ENCODE peak calls at places on chromosomes 7 and 10, in nine cellular contexts. Z is RWPE2, G is lower lobe of right lung, D is MM.1S, A is adrenal gland, E is cardiac fibroblast, V is astrocyte of the cerebellum, L is fibroblast of the aortic adventitia, O is AG04450. N is an unnamed sample.

GRCh38 chr10:101258179-101258885 is 29.1 kb upstream of the LBX1 start:
- DNase-seq in Z (no peak), G (no peak), D (peak), A (no peak), E (peak), V (no peak), L (no peak), O (no peak), N (no peak)

GRCh38 chr7:332020-332517 is 42.1 kb downstream of the FOXL3 start:
- DNase-seq in Z (peak), G (no peak), D (no peak), A (no peak), E (no peak), V (no peak), L (no peak), O (no peak), N (no peak)

GRCh38 chr10:80356563-80356999 is at the start of the genes DYDC1 and DYDC2:
- DNase-seq in Z (peak), G (peak), D (peak), A (no peak), E (no peak), V (no peak), L (no peak), O (no peak), N (no peak)

GRCh38 chr10:1070939-1071338 is 14.8 kb downstream of the WDR37 start:
- DNase-seq in Z (no peak), G (no peak), D (no peak), A (no peak), E (peak), V (no peak), L (peak), O (no peak), N (no peak)

GRCh38 chr7:131620673-131621609 is 64.5 kb upstream of the PODXL start:
- DNase-seq in Z (no peak), G (no peak), D (no peak), A (no peak), E (no peak), V (peak), L (no peak), O (no peak), N (no peak)

GRCh38 chr7:149771199-149771636 is 2.2 kb downstream of the ZNF467 start:
- DNase-seq in Z (no peak), G (no peak), D (no peak), A (no peak), E (no peak), V (no peak), L (no peak), O (no peak), N (no peak)

GRCh38 chr7:50805425-50806130 is 22.9 kb upstream of the GRB10 start:
- DNase-seq in Z (no peak), G (no peak), D (peak), A (no peak), E (no peak), V (no peak), L (no peak), O (no peak), N (no peak)

GRCh38 chr10:11975795-11976194 is 66.8 kb downstream of the UPF2 start:
- DNase-seq in Z (no peak), G (no peak), D (no peak), A (no peak), E (peak), V (no peak), L (no peak), O (no peak), N (no peak)

GRCh38 chr7:127961787-127962463 is 69.3 kb downstream of the LRRC4 start:
- DNase-seq in Z (no peak), G (no peak), D (no peak), A (no peak), E (no peak), V (no peak), L (no peak), O (no peak), N (no peak)

GRCh38 chr7:85497999-85498398 is 311.1 kb upstream of the SEMA3D start:
- DNase-seq in Z (no peak), G (no peak), D (no peak), A (no peak), E (no peak), V (no peak), L (peak), O (no peak), N (no peak)

GRCh38 chr10:132065491-132066105 is at the start of gene JAKMIP3:
- DNase-seq in Z (no peak), G (no peak), D (no peak), A (peak), E (peak), V (peak), L (peak), O (peak), N (peak)

GRCh38 chr7:84027678-84028077 is 166.9 kb downstream of the SEMA3A start:
- DNase-seq in Z (no peak), G (no peak), D (no peak), A (no peak), E (no peak), V (no peak), L (no peak), O (no peak), N (no peak)

GRCh38 chr10:98446121-98446655 is 547 bp downstream of the HPS1 start:
- DNase-seq in Z (no peak), G (peak), D (peak), A (peak), E (peak), V (no peak), L (peak), O (no peak), N (no peak)

GRCh38 chr10:117322258-117322657 is 53.0 kb downstream of the PDZD8 start:
- DNase-seq in Z (no peak), G (no peak), D (no peak), A (no peak), E (no peak), V (no peak), L (no peak), O (no peak), N (no peak)

GRCh38 chr7:36670585-36671431 is 53.5 kb downstream of the AOAH start:
- DNase-seq in Z (no peak), G (peak), D (peak), A (peak), E (peak), V (peak), L (peak), O (peak), N (no peak)

GRCh38 chr10:121065330-121065729 is 214.2 kb downstream of the WDR11 start:
- DNase-seq in Z (no peak), G (no peak), D (no peak), A (no peak), E (no peak), V (no peak), L (no peak), O (no peak), N (no peak)

GRCh38 chr10:3781458-3782098 is 3.4 kb downstream of the KLF6 start:
- DNase-seq in Z (no peak), G (peak), D (no peak), A (no peak), E (peak), V (no peak), L (peak), O (no peak), N (no peak)

GRCh38 chr7:26620352-26620751 is 244.0 kb downstream of the SKAP2 start:
- DNase-seq in Z (no peak), G (no peak), D (no peak), A (no peak), E (no peak), V (no peak), L (no peak), O (no peak), N (no peak)

DNA sequence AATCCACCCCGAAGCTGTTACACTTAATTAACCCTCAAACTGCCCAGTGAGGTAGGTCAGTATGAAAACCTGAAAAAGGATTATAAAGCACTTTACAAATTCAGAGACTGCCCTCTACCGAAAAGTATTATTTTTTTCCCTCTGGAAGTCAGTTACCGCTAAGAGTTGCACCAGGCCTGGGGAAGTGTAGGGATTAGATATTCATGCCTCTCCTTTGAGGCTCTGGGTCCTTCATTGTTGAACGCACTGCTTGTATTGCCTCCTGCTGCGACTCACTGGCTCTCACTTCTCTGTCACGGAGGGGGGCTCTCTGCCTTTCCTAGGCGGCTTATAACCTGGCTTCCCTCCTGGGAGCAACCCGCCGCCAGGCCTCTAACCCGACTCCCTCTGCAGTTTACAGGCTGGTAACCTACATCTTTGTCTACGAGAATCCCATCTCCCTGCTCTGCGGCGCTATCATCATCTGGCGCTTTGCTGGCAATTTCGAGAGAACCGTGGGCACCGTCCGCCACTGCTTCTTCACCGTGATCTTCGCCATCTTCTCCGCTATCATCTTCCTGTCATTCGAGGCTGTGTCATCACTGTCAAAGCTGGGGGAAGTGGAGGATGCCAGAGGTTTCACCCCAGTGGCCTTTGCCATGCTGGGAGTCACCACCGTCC is 2.7 kb downstream of the RHBDD2 start:
- DNase-seq in Z (no peak), G (peak), D (no peak), A (no peak), E (peak), V (no peak), L (peak), O (no peak), N (no peak)
- TF ChIP-seq CTCF in Z (no peak), G (no peak), D (no peak), A (no peak), E (no peak), V (peak), L (peak), O (no peak), N (no peak)

DNA sequence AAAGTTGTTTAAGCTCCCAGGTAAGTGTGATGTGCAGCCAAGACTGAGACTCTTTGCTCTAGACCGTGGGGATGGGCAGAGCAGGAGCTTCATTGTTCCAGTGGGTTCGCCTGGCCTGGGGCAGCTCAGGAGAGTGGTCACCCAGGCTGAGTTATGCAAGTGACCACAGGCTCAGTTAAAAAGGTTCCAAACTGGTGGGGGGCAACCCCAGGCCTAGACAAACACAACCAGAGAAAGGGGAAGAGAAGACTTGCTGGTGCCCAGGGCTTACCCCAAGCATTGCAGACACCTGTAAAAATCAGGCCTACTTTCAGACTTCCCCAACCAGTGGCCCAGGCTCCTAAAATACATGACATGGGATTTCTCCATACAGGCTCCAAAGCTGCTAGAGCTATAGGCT is 21.6 kb downstream of the CREB3L2 start:
- DNase-seq in Z (no peak), G (no peak), D (no peak), A (no peak), E (no peak), V (no peak), L (no peak), O (no peak), N (no peak)
- H3K4me3 ChIP-seq in Z (no peak), G (no peak), D (no peak), A (no peak), E (no peak), V (no peak), L (no peak), O (no peak), N (no peak)

GRCh38 chr10:58963101-58963534 is 213.3 kb upstream of the PHYHIPL start:
- DNase-seq in Z (no peak), G (no peak), D (no peak), A (no peak), E (no peak), V (no peak), L (no peak), O (no peak), N (no peak)
- TF ChIP-seq CTCF in Z (peak), G (no peak), D (peak), A (no peak), E (peak), V (no peak), L (no peak), O (peak), N (peak)

DNA sequence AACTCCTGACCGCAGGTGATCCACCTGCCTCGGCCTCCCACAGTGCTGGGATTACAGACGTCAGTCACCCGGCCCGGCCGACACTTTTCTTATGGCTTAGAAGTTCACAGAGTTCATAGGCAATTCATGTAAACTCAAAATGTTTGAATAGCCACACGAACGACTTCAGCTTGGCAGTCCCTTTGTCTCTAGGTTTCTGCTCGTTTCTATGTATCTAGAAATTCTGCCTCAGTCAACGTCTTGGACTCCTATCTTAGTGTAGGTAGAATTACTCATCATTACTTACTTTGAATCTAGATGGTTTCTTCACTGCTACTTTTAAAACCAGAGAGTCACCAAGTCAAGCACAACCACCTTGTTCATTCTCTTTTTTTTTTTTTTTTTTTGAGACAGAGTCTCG is 23.7 kb downstream of the ARL4A start:
- DNase-seq in Z (no peak), G (no peak), D (no peak), A (no peak), E (no peak), V (no peak), L (no peak), O (no peak), N (no peak)
- H3K4me3 ChIP-seq in Z (no peak), G (no peak), D (no peak), A (no peak), E (no peak), V (no peak), L (no peak), O (no peak), N (no peak)

DNA sequence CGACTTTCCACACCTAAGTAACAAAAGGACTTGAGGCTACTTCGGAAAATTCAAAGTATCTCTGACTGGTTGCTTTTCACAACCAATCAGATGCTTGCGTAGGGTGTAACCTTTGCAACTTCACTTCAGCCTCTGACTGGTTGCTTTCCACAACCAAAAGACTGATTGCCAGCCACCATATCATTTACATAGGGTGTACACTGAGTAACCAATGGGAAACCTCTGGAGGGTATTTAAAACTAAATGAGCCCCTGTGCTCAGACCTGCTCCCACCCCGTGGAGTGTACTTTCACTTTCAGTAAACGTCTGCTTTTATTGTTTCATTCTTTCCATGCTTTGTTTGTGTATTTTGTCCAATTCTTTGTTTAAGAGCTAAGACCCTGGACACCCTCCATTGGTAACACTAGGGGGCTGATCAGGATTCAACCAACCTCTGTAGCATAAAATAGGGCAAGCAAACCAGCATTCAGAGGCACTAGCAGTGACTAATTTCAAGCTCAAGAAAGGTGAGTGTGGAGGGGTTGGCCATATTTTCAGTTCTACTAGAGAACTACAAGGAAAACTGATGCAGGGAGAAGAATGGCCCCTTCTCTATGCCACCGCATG is 390.8 kb downstream of the POM121L12 start:
- DNase-seq in Z (no peak), G (no peak), D (no peak), A (no peak), E (no peak), V (no peak), L (no peak), O (no peak), N (no peak)
- TF ChIP-seq CTCF in Z (no peak), G (no peak), D (no peak), A (no peak), E (no peak), V (peak), L (no peak), O (no peak), N (no peak)

N was measured in AG09309.